ENCODE peak calls at places on chromosomes 3 and 15, in seven cellular contexts. B is Panc1; R is heart right ventricle; V is mammary epithelial cell; I is IMR-90; H is tibial artery; N is CD4-positive, alpha-beta T cell. K is an unnamed sample.
A peak's percentile ranks its signal among the peaks of the same experiment; 100 is the strongest.

GRCh38 chr3:71063768-71064287 is 519.7 kb downstream of the FOXP1 start:
- DNase-seq in H (no peak), N (peak; percentile 22), R (peak; percentile 49), B (no peak), I (peak; percentile 45), V (peak; percentile 79), K (no peak)

GRCh38 chr3:80285370-80285769 is 517.6 kb upstream of the ROBO1 start:
- DNase-seq in B (no peak), N (no peak), H (no peak), I (no peak), R (no peak), V (peak; percentile 1), K (peak; percentile 14)

GRCh38 chr3:15520185-15520584 is 1.3 kb downstream of the COLQ start:
- DNase-seq in V (no peak), I (no peak), N (no peak), B (no peak), R (peak; percentile 29), H (no peak), K (peak; percentile 39)

GRCh38 chr3:66582721-66583141 is 81.9 kb upstream of the LRIG1 start:
- DNase-seq in I (no peak), R (no peak), V (no peak), B (no peak), H (no peak), N (peak; percentile 15), K (no peak)

GRCh38 chr3:149717391-149718056 is 34.8 kb downstream of the COMMD2 start:
- DNase-seq in V (peak; percentile 59), N (no peak), B (peak; percentile 74), I (peak; percentile 82), H (peak; percentile 66), R (peak; percentile 66), K (peak; percentile 48)

GRCh38 chr3:87045473-87045872 is 54.5 kb upstream of the VGLL3 start:
- DNase-seq in N (no peak), I (no peak), H (no peak), B (no peak), R (no peak), V (no peak), K (no peak)

GRCh38 chr3:187066228-187066995 is 72.9 kb downstream of the RPL39L start:
- DNase-seq in R (peak; percentile 34), I (peak; percentile 11), V (peak; percentile 64), N (peak; percentile 34), H (no peak), B (no peak), K (peak; percentile 55)

GRCh38 chr3:9902372-9903237 is at the start of gene IL17RE:
- DNase-seq in N (no peak), H (no peak), V (no peak), B (no peak), I (no peak), R (no peak), K (no peak)

GRCh38 chr15:61130945-61131597 is 98.0 kb downstream of the RORA start:
- DNase-seq in B (no peak), N (no peak), I (no peak), H (no peak), R (no peak), V (no peak), K (no peak)

GRCh38 chr15:89591834-89592233 is 16.6 kb downstream of the TICRR start:
- DNase-seq in R (no peak), V (no peak), I (no peak), H (no peak), N (no peak), B (no peak), K (no peak)

GRCh38 chr15:84600687-84601554 is at the start of gene ZSCAN2:
- DNase-seq in I (peak; percentile 91), V (peak; percentile 92), H (peak; percentile 96), R (peak; percentile 96), B (peak; percentile 78), N (peak; percentile 88), K (peak; percentile 75)

GRCh38 chr3:181872887-181873286 is 161.2 kb downstream of the SOX2 start:
- DNase-seq in R (no peak), I (no peak), N (no peak), B (no peak), H (no peak), V (no peak), K (no peak)

GRCh38 chr3:14124223-14124614 is 451 bp downstream of the CHCHD4 start:
- DNase-seq in H (peak; percentile 70), B (no peak), V (peak; percentile 35), N (no peak), I (no peak), R (peak; percentile 79), K (no peak)

GRCh38 chr15:78067328-78068241 is 9.9 kb downstream of the TBC1D2B start:
- DNase-seq in I (no peak), B (no peak), N (no peak), R (no peak), H (no peak), V (no peak), K (peak; percentile 85)

GRCh38 chr3:77362936-77363335 is 323.0 kb downstream of the ROBO2 start:
- DNase-seq in N (no peak), V (no peak), H (no peak), B (no peak), I (no peak), R (no peak), K (no peak)

GRCh38 chr15:90286678-90287077 is 21.2 kb downstream of the NGRN start:
- DNase-seq in H (no peak), R (no peak), B (no peak), V (no peak), N (peak; percentile 28), I (peak; percentile 25), K (no peak)

GRCh38 chr3:115494826-115495225 is 128.5 kb upstream of the GAP43 start:
- DNase-seq in R (no peak), H (no peak), B (no peak), I (no peak), N (no peak), V (no peak), K (no peak)

GRCh38 chr3:42527368-42527917 is 25.0 kb downstream of the VIPR1 start:
- DNase-seq in B (no peak), H (no peak), N (no peak), R (no peak), I (no peak), V (no peak), K (no peak)

GRCh38 chr3:7371693-7372572 is 511.0 kb downstream of the GRM7 start:
- DNase-seq in N (no peak), R (no peak), B (no peak), I (no peak), V (no peak), H (no peak), K (no peak)

GRCh38 chr3:30418443-30418842 is 188.0 kb upstream of the TGFBR2 start:
- DNase-seq in H (no peak), B (no peak), R (no peak), V (no peak), N (no peak), I (peak; percentile 35), K (no peak)

GRCh38 chr3:171286580-171287249 is 173.5 kb downstream of the TNIK start:
- DNase-seq in B (no peak), I (no peak), H (no peak), N (no peak), R (no peak), V (peak; percentile 87), K (no peak)

GRCh38 chr3:97658670-97659285 is 105.8 kb upstream of the ARL6 start:
- DNase-seq in V (peak; percentile 9), N (no peak), R (no peak), I (peak; percentile 2), B (peak; percentile 12), H (no peak), K (no peak)

GRCh38 chr15:50641318-50641717 is 45.3 kb downstream of the TRPM7 start:
- DNase-seq in I (no peak), H (no peak), R (no peak), N (no peak), B (no peak), V (no peak), K (no peak)

GRCh38 chr3:19799115-19799514 is 134.9 kb downstream of the EFHB start:
- DNase-seq in B (no peak), N (no peak), I (no peak), H (no peak), V (no peak), R (no peak), K (no peak)

GRCh38 chr3:107745354-107745753 is 222.6 kb downstream of the BBX start:
- DNase-seq in B (no peak), V (no peak), N (no peak), I (no peak), H (no peak), R (no peak), K (no peak)

GRCh38 chr15:44215594-44215993 is 20.5 kb upstream of the FRMD5 start:
- DNase-seq in B (peak; percentile 64), H (no peak), I (peak; percentile 90), N (no peak), V (peak; percentile 94), R (no peak), K (no peak)

GRCh38 chr3:127746400-127747057 is 73.8 kb downstream of the ABTB1 start:
- DNase-seq in H (no peak), V (no peak), B (no peak), N (no peak), I (no peak), R (peak; percentile 61), K (no peak)
- TF ChIP-seq CTCF in H (no peak), V (peak; percentile 23), B (no peak), N (no peak), I (no peak), R (peak; percentile 34), K (peak; percentile 25)

DNA sequence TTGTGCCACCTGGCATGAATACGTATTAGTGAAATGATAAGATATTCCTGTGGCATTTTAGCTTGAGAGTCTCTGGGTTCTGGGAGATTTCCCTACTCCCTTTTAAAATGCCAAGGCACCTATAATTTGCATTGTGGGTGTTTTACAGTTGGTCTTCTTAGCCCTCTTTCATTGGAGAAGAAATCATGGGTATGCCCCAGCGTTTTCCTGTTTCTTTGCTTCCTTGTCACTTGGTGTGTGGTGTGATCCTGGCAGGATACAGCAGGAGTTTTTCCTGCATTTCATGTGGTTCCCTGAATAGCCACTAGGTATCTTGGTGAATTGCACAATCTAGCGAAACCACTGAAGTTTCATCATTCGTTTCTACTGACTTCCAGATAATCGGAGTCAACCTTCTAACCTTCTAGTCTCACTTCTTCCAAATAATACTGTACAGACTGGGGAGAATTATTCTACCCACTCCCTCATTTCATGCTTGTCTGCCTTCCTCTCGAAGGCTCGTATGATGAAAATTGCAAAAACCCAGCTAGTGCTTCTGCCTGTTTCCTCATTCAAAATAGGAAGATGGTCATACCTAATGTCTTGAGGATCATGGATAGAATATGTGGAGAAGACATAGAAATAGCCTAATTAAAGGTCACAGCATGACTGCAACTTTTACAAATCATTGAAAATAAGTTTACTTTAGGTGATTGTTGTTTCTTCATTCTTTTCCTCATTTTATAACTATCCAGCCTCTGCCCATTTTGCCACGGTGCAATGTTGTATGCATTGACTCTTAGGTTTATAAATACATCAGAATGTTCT is 2.7 kb downstream of the BHLHE40 start:
- DNase-seq in I (peak; percentile 81), N (no peak), R (peak; percentile 42), V (peak; percentile 82), B (no peak), H (no peak), K (no peak)
- TF ChIP-seq CTCF in I (peak; percentile 43), N (no peak), R (peak; percentile 25), V (peak; percentile 63), B (no peak), H (peak; percentile 58), K (peak; percentile 38)

GRCh38 chr3:50259432-50260026 is 9.4 kb upstream of the SEMA3B start:
- DNase-seq in I (no peak), R (no peak), B (no peak), H (no peak), V (no peak), N (no peak), K (no peak)
- TF ChIP-seq CTCF in I (no peak), R (no peak), B (no peak), H (no peak), V (no peak), N (no peak), K (no peak)

GRCh38 chr3:186002884-186003472 is 65.2 kb upstream of the TRA2B start:
- DNase-seq in N (no peak), I (peak; percentile 48), V (peak; percentile 41), H (no peak), B (no peak), R (no peak), K (no peak)
- TF ChIP-seq CTCF in N (no peak), I (peak; percentile 36), V (peak; percentile 51), H (no peak), B (peak; percentile 59), R (peak; percentile 22), K (peak; percentile 54)